ENCODE peak calls at places on chromosome 6, in seven cellular contexts. B, D, M, Y, N, G and A are unnamed samples.

GRCh38 chr6:107735906-107736635 is 88.0 kb downstream of the SCML4 start:
- DNase-seq in B (no peak), D (no peak), M (no peak), Y (no peak), N (no peak), G (no peak), A (no peak)

GRCh38 chr6:3039384-3039783 is 28.9 kb upstream of the RIPK1 start:
- DNase-seq in B (no peak), D (no peak), M (no peak), Y (no peak), N (no peak), G (no peak), A (no peak)

GRCh38 chr6:53112404-53112803 is 36.2 kb downstream of the GCM1 start:
- DNase-seq in B (no peak), D (no peak), M (peak; percentile 28), Y (no peak), N (peak; percentile 46), G (no peak), A (no peak)

GRCh38 chr6:44007818-44008660 is 119.2 kb downstream of the MRPL14 start:
- DNase-seq in B (no peak), D (no peak), M (no peak), Y (no peak), N (no peak), G (no peak), A (no peak)

GRCh38 chr6:38179794-38180430 is 360.4 kb downstream of the ZFAND3 start:
- DNase-seq in B (no peak), D (no peak), M (no peak), Y (no peak), N (no peak), G (no peak), A (no peak)

GRCh38 chr6:145546265-145546664 is 189.1 kb downstream of the EPM2A start:
- DNase-seq in B (no peak), D (no peak), M (no peak), Y (no peak), N (no peak), G (no peak), A (no peak)

GRCh38 chr6:106510090-106510970 is 119.0 kb downstream of the RTN4IP1 start:
- DNase-seq in B (no peak), D (peak; percentile 72), M (peak; percentile 70), Y (peak; percentile 88), N (peak; percentile 89), G (peak; percentile 71), A (peak; percentile 77)

GRCh38 chr6:20833881-20834515 is 299.7 kb downstream of the CDKAL1 start:
- DNase-seq in B (no peak), D (no peak), M (no peak), Y (no peak), N (no peak), G (peak; percentile 72), A (peak; percentile 52)

GRCh38 chr6:43521836-43522235 is 4.9 kb downstream of the POLR1C start:
- DNase-seq in B (no peak), D (no peak), M (no peak), Y (no peak), N (no peak), G (no peak), A (no peak)

DNA sequence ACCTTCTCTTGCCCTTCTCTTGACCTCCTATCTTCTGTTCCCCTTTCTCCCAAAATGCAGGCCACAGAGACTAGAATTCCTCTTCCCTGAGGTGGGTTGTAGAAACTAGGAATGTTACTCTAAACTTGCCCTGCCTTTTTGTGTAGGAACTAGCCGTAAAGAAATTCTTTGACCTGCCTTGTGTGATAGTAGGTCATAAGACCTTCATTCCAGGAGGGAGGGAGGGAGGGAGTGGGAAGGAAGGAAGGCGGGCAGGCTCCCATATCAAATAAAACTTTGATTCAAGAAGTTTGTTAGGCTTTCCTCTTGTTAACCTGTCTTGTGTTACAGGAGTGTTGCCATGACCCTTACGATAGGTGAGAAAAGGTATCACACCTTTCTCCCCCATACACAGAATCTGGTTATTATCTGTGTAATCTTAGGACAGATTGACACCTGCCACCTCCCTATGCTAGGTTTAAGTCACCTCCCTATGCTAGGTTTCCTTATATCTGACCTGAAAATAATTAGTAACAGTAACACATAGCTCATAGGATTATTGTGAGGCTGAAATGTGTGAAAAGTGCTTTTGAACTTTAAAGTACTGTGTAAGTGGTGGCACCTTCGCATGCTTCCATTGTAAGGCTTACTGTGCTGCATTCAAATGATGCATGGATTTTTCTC is 32.6 kb upstream of the FUCA2 start:
- DNase-seq in B (no peak), D (no peak), M (no peak), Y (no peak), N (no peak), G (peak; percentile 28), A (no peak)
- H3K4me1 ChIP-seq in B (peaks cover 5% of the 10 kb centered on the region), D (no peaks in the 10 kb centered on the region), M (peaks cover 70% of the 10 kb centered on the region), Y (no peaks in the 10 kb centered on the region), N (no peaks in the 10 kb centered on the region), G (peaks cover 7% of the 10 kb centered on the region), A (no peaks in the 10 kb centered on the region)

GRCh38 chr6:16420332-16420714 is 181.9 kb downstream of the GMPR start:
- DNase-seq in B (no peak), D (no peak), M (no peak), Y (no peak), N (no peak), G (no peak), A (no peak)

GRCh38 chr6:16420715-16421461 is 182.5 kb downstream of the GMPR start:
- DNase-seq in B (peak; percentile 83), D (no peak), M (no peak), Y (no peak), N (no peak), G (peak; percentile 10), A (peak; percentile 50)

GRCh38 chr6:16426241-16426640 is 187.9 kb downstream of the GMPR start:
- DNase-seq in B (no peak), D (no peak), M (no peak), Y (no peak), N (no peak), G (no peak), A (no peak)

GRCh38 chr6:16419636-16420331 is 181.4 kb downstream of the GMPR start:
- DNase-seq in B (no peak), D (no peak), M (no peak), Y (no peak), N (no peak), G (no peak), A (no peak)

GRCh38 chr6:16421462-16421960 is 183.1 kb downstream of the GMPR start:
- DNase-seq in B (no peak), D (no peak), M (no peak), Y (no peak), N (no peak), G (no peak), A (no peak)
- H3K4me3 ChIP-seq in B (no peak overlapping the region), D (no peak overlapping the region), M (no peak overlapping the region), Y (no peak overlapping the region), N (no peak overlapping the region), G (no peak overlapping the region), A (peak overlapping the region; percentile 2)

GRCh38 chr6:1619106-1619665 is 9.5 kb downstream of the FOXC1 start:
- DNase-seq in B (no peak), D (peak; percentile 58), M (no peak), Y (peak; percentile 37), N (no peak), G (no peak), A (no peak)

GRCh38 chr6:1622220-1622841 is 12.6 kb downstream of the FOXC1 start:
- DNase-seq in B (no peak), D (peak; percentile 49), M (no peak), Y (no peak), N (no peak), G (no peak), A (no peak)

GRCh38 chr6:1621328-1621701 is 11.6 kb downstream of the FOXC1 start:
- DNase-seq in B (no peak), D (peak; percentile 36), M (no peak), Y (peak; percentile 31), N (no peak), G (peak; percentile 74), A (no peak)

GRCh38 chr6:1619666-1620503 is 10.2 kb downstream of the FOXC1 start:
- DNase-seq in B (no peak), D (peak; percentile 74), M (no peak), Y (peak; percentile 47), N (peak; percentile 39), G (peak; percentile 75), A (no peak)

DNA sequence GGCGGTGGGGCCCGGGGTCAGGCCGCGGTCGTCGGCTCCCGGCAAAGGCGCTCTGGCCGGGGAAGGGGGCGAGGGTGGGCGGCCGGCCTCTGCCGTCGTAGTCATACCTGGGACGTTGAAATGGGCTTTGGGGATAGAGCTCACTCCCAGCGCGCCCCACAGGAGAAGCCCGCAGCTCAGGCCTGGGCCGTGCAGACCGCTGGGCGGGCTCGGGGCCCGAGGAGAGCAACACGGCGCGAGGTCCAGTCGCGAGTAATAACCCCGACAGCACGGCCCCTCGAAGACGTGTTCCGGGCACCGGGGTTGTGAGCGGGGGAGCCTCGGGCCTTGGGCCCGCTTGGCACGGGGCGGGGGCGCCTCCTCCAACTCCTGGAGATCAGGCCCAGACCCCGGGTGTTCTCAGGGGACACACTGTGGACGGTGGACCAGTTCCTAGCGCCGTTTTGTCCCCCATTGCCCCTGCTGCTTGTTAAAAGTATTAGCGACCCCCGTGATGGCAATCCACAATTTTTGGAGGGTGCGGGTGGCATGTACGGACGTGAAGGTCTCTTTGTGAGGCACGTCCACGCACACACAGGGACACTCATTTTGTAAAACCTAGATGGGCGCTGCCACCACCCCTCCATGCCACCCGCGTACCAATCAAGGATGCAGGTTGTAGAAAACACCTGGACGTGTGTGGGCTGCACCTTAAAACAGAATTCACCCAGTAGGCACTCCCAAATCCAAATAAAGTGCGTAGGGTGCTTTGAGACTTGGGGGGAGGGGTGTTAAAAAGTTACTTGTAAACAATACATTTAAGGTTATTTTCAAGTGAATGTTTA is 11.0 kb downstream of the FOXC1 start:
- DNase-seq in B (no peak), D (peak; percentile 57), M (no peak), Y (peak; percentile 41), N (peak; percentile 24), G (peak; percentile 38), A (no peak)
- H3K27me3 ChIP-seq in B (no peaks in the 10 kb centered on the region), D (no peaks in the 10 kb centered on the region), M (no peaks in the 10 kb centered on the region), Y (no peaks in the 10 kb centered on the region), N (peaks cover 94% of the 10 kb centered on the region), G (peaks cover 100% of the 10 kb centered on the region), A (peaks cover 10% of the 10 kb centered on the region)

GRCh38 chr6:133315811-133316210 is 74.7 kb downstream of the EYA4 start:
- DNase-seq in B (no peak), D (no peak), M (no peak), Y (no peak), N (no peak), G (no peak), A (no peak)
- H3K4me1 ChIP-seq in B (peaks cover 5% of the 10 kb centered on the region), D (no peaks in the 10 kb centered on the region), M (no peaks in the 10 kb centered on the region), Y (no peaks in the 10 kb centered on the region), N (no peaks in the 10 kb centered on the region), G (peaks cover 15% of the 10 kb centered on the region), A (no peaks in the 10 kb centered on the region)

GRCh38 chr6:133894369-133894768 is 5.5 kb downstream of the TCF21 start:
- DNase-seq in B (no peak), D (no peak), M (no peak), Y (no peak), N (no peak), G (no peak), A (no peak)

GRCh38 chr6:133893324-133893692 is 4.4 kb downstream of the TCF21 start:
- DNase-seq in B (no peak), D (no peak), M (no peak), Y (no peak), N (no peak), G (no peak), A (no peak)

GRCh38 chr6:133894795-133895401 is 6.0 kb downstream of the TCF21 start:
- DNase-seq in B (peak; percentile 80), D (no peak), M (no peak), Y (no peak), N (no peak), G (no peak), A (no peak)

GRCh38 chr6:133896344-133896721 is 7.4 kb downstream of the TCF21 start:
- DNase-seq in B (no peak), D (no peak), M (no peak), Y (no peak), N (no peak), G (no peak), A (no peak)

GRCh38 chr6:133895573-133896343 is 6.8 kb downstream of the TCF21 start:
- DNase-seq in B (no peak), D (peak; percentile 87), M (no peak), Y (peak; percentile 66), N (no peak), G (peak; percentile 74), A (no peak)
- H3K4me3 ChIP-seq in B (no peak overlapping the region), D (peak overlapping the region; percentile 26), M (no peak overlapping the region), Y (no peak overlapping the region), N (peak overlapping the region; percentile 59), G (peak overlapping the region; percentile 68), A (peak overlapping the region; percentile 73)